ENCODE peak calls at places on chromosome 10, in four cellular contexts. W, L, I and G are unnamed samples.

GRCh38 chr10:97931041-97931440 is 81.4 kb downstream of the GOLGA7B start:
- DNase-seq in I (no peak), W (no peak), L (no peak), G (no peak)

GRCh38 chr10:48541144-48541795 is 63.6 kb downstream of the ARHGAP22 start:
- DNase-seq in W (no peak), L (no peak), I (no peak), G (no peak)

GRCh38 chr10:98482096-98482495 is 35.4 kb upstream of the HPS1 start:
- DNase-seq in I (no peak), W (no peak), L (no peak), G (no peak)

GRCh38 chr10:73731588-73732375 is 12.4 kb upstream of the SEC24C start:
- DNase-seq in L (no peak), W (no peak), I (no peak), G (no peak)

GRCh38 chr10:79385392-79385795 is 38.1 kb downstream of the PPIF start:
- DNase-seq in L (no peak), I (no peak), W (peak), G (peak)

GRCh38 chr10:2358586-2358985 is 621.3 kb upstream of the ADARB2 start:
- DNase-seq in W (no peak), I (no peak), L (no peak), G (no peak)

GRCh38 chr10:100930368-100930767 is 17.6 kb downstream of the SLF2 start:
- DNase-seq in L (no peak), I (peak), W (no peak), G (no peak)

GRCh38 chr10:78337646-78338391 is 304.2 kb downstream of the RPS24 start:
- DNase-seq in W (no peak), I (no peak), L (no peak), G (no peak)

GRCh38 chr10:19412531-19412930 is 363.9 kb downstream of the MALRD1 start:
- DNase-seq in L (peak), W (no peak), I (peak), G (no peak)

GRCh38 chr10:80486785-80487421 is 32.8 kb downstream of the TSPAN14 start:
- DNase-seq in L (no peak), I (no peak), W (no peak), G (no peak)

GRCh38 chr10:9091515-9092093 is 1037.1 kb downstream of the GATA3 start:
- DNase-seq in I (no peak), W (no peak), L (no peak), G (no peak)

GRCh38 chr10:28382520-28383269 is 79.8 kb upstream of the MPP7 start:
- DNase-seq in W (no peak), I (no peak), L (no peak), G (no peak)

GRCh38 chr10:80202934-80203834 is 2.2 kb downstream of the ANXA11 start:
- DNase-seq in W (peak), I (peak), L (peak), G (peak)

GRCh38 chr10:70557086-70557845 is 45.3 kb downstream of the PRF1 start:
- DNase-seq in W (peak), I (no peak), L (no peak), G (no peak)

GRCh38 chr10:100506596-100507356 is 12.9 kb downstream of the SEC31B start:
- DNase-seq in W (no peak), L (no peak), I (no peak), G (no peak)

GRCh38 chr10:30028452-30029045 is 30.8 kb downstream of the JCAD start:
- DNase-seq in W (no peak), L (no peak), I (no peak), G (no peak)

GRCh38 chr10:131683281-131683861 is 217.4 kb upstream of the PPP2R2D start:
- DNase-seq in W (no peak), I (no peak), L (no peak), G (no peak)

GRCh38 chr10:62584216-62584615 is 210.0 kb downstream of the ZNF365 start:
- DNase-seq in L (no peak), W (no peak), I (no peak), G (no peak)

GRCh38 chr10:13877154-13877909 is 290.6 kb downstream of the PRPF18 start:
- DNase-seq in W (no peak), L (no peak), I (peak), G (no peak)

GRCh38 chr10:132482090-132482489 is 55.5 kb upstream of the INPP5A start:
- DNase-seq in I (peak), W (no peak), L (no peak), G (no peak)

GRCh38 chr10:132518572-132519381 is 18.8 kb upstream of the INPP5A start:
- DNase-seq in L (peak), W (peak), I (peak), G (peak)

GRCh38 chr10:7998831-7999230 is 55.7 kb upstream of the GATA3 start:
- DNase-seq in I (no peak), W (no peak), L (no peak), G (no peak)

GRCh38 chr10:43218951-43219837 is 47.7 kb downstream of the RASGEF1A start:
- DNase-seq in L (no peak), I (no peak), W (no peak), G (no peak)

GRCh38 chr10:72455889-72456588 is 101.3 kb upstream of the DNAJB12 start:
- DNase-seq in I (no peak), L (no peak), W (no peak), G (no peak)

GRCh38 chr10:110530131-110530831 is 32.6 kb downstream of the DUSP5 start:
- DNase-seq in L (peak), I (peak), W (peak), G (no peak)

GRCh38 chr10:132977807-132978206 is 35.4 kb upstream of the CFAP46 start:
- DNase-seq in L (no peak), W (no peak), I (no peak), G (peak)

GRCh38 chr10:112115781-112116385 is 67.7 kb downstream of the GPAM start:
- DNase-seq in I (peak), L (peak), W (peak), G (peak)

GRCh38 chr10:29132821-29133156 is 156.1 kb upstream of the LYZL1 start:
- DNase-seq in W (no peak), L (no peak), I (no peak), G (peak)

GRCh38 chr10:119542990-119543813 is 683 bp upstream of the RGS10 start:
- DNase-seq in W (peak), I (peak), L (peak), G (peak)

GRCh38 chr10:124697837-124698559 is 46.2 kb downstream of the FAM53B start:
- DNase-seq in L (no peak), W (no peak), I (no peak), G (no peak)

GRCh38 chr10:17123062-17123661 is 6.4 kb downstream of the CUBN start:
- DNase-seq in L (no peak), W (no peak), I (no peak), G (no peak)

GRCh38 chr10:1715821-1716220 is 21.5 kb downstream of the ADARB2 start:
- DNase-seq in W (peak), L (peak), I (no peak), G (no peak)

GRCh38 chr10:94490789-94491039 is 54.9 kb upstream of the HELLS start:
- DNase-seq in I (no peak), L (no peak), W (no peak), G (no peak)

GRCh38 chr10:62684911-62685310 is 119.6 kb upstream of the ADO start:
- DNase-seq in I (no peak), L (no peak), W (no peak), G (no peak)

GRCh38 chr10:101001225-101002035 is 1.8 kb downstream of the LZTS2 start:
- DNase-seq in L (no peak), W (no peak), I (no peak), G (peak)

GRCh38 chr10:44334621-44335184 is 50.2 kb downstream of the CXCL12 start:
- DNase-seq in W (no peak), L (no peak), I (no peak), G (no peak)

GRCh38 chr10:91190876-91191580 is 29.4 kb upstream of the PCGF5 start:
- DNase-seq in W (no peak), L (no peak), I (no peak), G (no peak)

GRCh38 chr10:66752714-66753113 is 173.1 kb upstream of the LRRTM3 start:
- DNase-seq in L (no peak), W (no peak), I (no peak), G (no peak)

GRCh38 chr10:77789016-77789415 is 137.5 kb downstream of the DLG5 start:
- DNase-seq in W (no peak), L (no peak), I (no peak), G (no peak)

GRCh38 chr10:117530791-117531190 is 11.8 kb upstream of the EMX2 start:
- DNase-seq in L (no peak), W (no peak), I (no peak), G (no peak)
- TF ChIP-seq ELF4 in L (no peak), W (no peak), I (no peak), G (no peak)

GRCh38 chr10:114869500-114869899 is 47.9 kb downstream of the FHIP2A start:
- DNase-seq in L (no peak), I (no peak), W (no peak), G (no peak)
- TF ChIP-seq ELF4 in L (no peak), I (no peak), W (no peak), G (no peak)

GRCh38 chr10:5991708-5992107 is 14.4 kb upstream of the IL15RA start:
- DNase-seq in I (no peak), W (no peak), L (no peak), G (no peak)

GRCh38 chr10:5992398-5992797 is 15.1 kb upstream of the IL15RA start:
- DNase-seq in L (no peak), W (no peak), I (no peak), G (no peak)

GRCh38 chr10:5999440-6000165 is 22.3 kb upstream of the IL15RA start:
- DNase-seq in I (no peak), L (no peak), W (no peak), G (no peak)

DNA sequence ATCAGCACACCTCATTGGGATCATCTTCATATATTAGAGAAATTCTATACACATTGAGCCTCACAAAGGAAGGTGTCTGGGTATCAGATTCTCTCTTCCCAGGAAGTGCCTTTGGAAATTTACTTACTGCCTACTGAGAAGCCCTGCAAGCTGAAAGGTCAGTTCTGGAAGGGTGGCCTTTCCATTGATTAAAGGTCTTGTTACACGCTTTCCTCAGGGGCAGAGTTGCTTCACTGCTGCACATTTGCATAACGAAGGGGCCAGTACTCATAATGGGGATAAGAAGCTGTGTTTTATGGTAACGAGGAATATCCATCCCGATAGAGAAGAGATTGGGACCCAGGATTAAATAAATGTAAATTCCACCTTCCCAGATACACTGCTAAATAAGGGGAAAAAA is 19.4 kb upstream of the IL15RA start:
- DNase-seq in W (no peak), I (no peak), L (no peak), G (no peak)
- TF ChIP-seq ELF4 in W (no peak), I (no peak), L (no peak), G (no peak)

DNA sequence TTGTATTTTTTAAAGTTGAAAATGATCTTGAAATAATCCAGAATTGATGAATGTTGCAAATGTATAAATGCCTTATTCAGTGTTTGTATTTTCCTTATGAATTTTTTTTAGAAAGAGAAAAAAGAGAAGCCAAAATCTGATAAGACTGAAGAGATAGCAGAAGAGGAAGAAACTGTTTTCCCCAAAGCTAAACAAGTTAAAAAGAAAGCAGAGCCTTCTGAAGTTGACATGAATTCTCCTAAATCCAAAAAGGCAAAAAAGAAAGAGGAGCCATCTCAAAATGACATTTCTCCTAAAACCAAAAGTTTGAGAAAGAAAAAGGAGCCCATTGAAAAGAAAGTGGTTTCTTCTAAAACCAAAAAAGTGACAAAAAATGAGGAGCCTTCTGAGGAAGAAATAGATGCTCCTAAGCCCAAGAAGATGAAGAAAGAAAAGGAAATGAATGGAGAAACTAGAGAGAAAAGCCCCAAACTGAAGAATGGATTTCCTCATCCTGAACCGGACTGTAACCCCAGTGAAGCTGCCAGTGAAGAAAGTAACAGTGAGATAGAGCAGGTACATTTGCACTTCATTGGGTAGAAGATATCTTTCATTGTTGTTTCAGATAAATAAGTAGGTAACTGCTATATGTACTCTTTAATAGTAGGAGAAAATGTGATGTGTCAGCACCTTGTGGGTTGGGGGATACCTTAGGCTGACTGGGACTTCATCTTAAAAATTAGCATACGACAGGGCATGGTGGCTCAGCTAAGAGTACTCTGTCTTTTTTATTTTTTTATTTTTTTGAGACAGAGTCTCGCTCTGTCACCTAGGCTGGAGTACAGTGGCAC is 3.9 kb downstream of the DDX21 start:
- DNase-seq in W (no peak), I (no peak), L (no peak), G (no peak)
- TF ChIP-seq ELF4 in W (no peak), I (no peak), L (no peak), G (no peak)

GRCh38 chr10:20767028-20767427 is 130.1 kb downstream of the NEBL start:
- DNase-seq in W (no peak), L (no peak), I (no peak), G (no peak)
- TF ChIP-seq ELF4 in W (no peak), L (no peak), I (no peak), G (no peak)

GRCh38 chr10:103353281-103353680 is 2.3 kb upstream of the PCGF6 start:
- DNase-seq in L (peak), I (peak), W (no peak), G (peak)
- TF ChIP-seq ELF4 in L (no peak), I (no peak), W (no peak), G (no peak)

DNA sequence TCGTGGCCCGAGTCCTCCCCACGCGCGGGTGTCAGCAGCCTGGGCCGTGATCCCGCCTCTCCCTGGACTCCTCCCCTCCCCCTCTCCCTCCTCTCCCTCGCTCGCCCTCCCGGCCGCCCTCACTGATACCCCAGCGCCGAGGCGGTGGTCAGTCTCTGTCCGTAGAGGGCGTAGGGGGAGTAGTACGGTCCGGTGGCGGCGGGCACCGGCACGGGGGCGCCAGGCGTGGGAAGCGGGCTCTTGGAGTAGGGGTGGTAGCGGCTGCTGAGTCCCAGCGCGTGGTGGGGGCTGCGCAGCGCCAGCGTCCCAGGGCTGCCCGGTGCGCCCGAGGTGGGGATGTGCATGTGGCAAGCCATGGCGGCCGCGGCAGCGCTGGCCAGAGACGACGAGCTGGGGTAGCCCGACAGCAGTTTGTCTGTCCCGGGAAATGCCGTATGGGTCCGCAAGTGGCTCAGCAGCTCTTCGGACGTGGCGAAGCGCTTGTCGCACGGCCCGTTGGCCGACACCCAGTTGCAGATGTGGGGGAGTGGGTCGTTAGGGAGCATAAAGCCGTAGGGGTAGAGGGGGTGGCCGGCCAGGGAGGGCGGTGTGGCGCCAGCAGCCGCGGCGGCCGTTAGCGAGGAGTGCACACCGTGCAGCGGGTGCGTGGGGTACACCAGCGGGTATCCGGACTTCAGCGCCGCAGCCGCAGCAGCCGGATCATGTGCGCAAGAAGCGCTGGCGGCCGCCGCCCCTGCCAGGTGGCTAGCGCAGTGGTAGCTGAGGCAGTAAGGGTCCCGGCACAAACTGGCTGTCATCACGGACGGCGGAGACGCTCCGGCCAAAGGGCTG is 2.7 kb downstream of the ZNF503 start:
- DNase-seq in L (no peak), I (no peak), W (peak), G (no peak)
- TF ChIP-seq ELF4 in L (no peak), I (no peak), W (no peak), G (no peak)

GRCh38 chr10:6212266-6212640 is 9.5 kb downstream of the PFKFB3 start:
- DNase-seq in I (no peak), W (no peak), L (no peak), G (no peak)
- TF ChIP-seq ELF4 in I (no peak), W (no peak), L (no peak), G (no peak)